ENCODE peak calls at places on chromosome 2, in ten cellular contexts. Y is non-pigmented ciliary epithelial cell; J is T follicular helper cell; E is adrenal gland; Z is AG09309; U is progenitor cell of endocrine pancreas; A is HCEC 1CT; K is HCT116; P is tibial artery; M is stimulated activated CD4-positive, alpha-beta T cell treated with anti-CD3 and anti-CD28 coated beads, Interleukin-1b, Interleukin-23, amount 100 ng/mL, for 24 hours. T is an unnamed sample.

GRCh38 chr2:130264046-130264445 is 65.8 kb upstream of the TUBA3E start:
- DNase-seq in Y (no peak), J (no peak), E (no peak), Z (no peak), U (no peak), A (no peak), K (no peak), P (no peak), M (no peak), T (no peak)

GRCh38 chr2:108200569-108200968 is 39.2 kb upstream of the SULT1C3 start:
- DNase-seq in Y (no peak), J (no peak), E (no peak), Z (no peak), U (no peak), A (no peak), K (no peak), P (no peak), M (no peak), T (no peak)

GRCh38 chr2:53473236-53473635 is 294.4 kb upstream of the CHAC2 start:
- DNase-seq in Y (no peak), J (no peak), E (peak), Z (no peak), U (no peak), A (peak), K (no peak), P (no peak), M (no peak), T (peak)

GRCh38 chr2:11692966-11693521 is 23.0 kb upstream of the NTSR2 start:
- DNase-seq in Y (no peak), J (peak), E (peak), Z (no peak), U (peak), A (peak), K (peak), P (peak), M (peak), T (peak)

GRCh38 chr2:212815453-212815852 is 276.9 kb upstream of the ERBB4 start:
- DNase-seq in Y (no peak), J (no peak), E (no peak), Z (no peak), U (no peak), A (no peak), K (no peak), P (no peak), M (no peak), T (no peak)

GRCh38 chr2:1891147-1891546 is 146.8 kb upstream of the PXDN start:
- DNase-seq in Y (no peak), J (no peak), E (no peak), Z (no peak), U (no peak), A (no peak), K (no peak), P (no peak), M (no peak), T (no peak)

GRCh38 chr2:45008296-45009129 is 739 bp downstream of the SIX2 start:
- DNase-seq in Y (no peak), J (no peak), E (peak), Z (no peak), U (no peak), A (no peak), K (no peak), P (no peak), M (no peak), T (no peak)

GRCh38 chr2:216590780-216591179 is 42.4 kb upstream of the IGFBP2 start:
- DNase-seq in Y (no peak), J (no peak), E (peak), Z (no peak), U (no peak), A (peak), K (no peak), P (no peak), M (no peak), T (no peak)

GRCh38 chr2:240397924-240398611 is 37.4 kb upstream of the GPC1 start:
- DNase-seq in Y (no peak), J (no peak), E (no peak), Z (no peak), U (no peak), A (no peak), K (no peak), P (peak), M (no peak), T (no peak)

GRCh38 chr2:38875576-38876367 is at the start of the genes DHX57 and MORN2:
- DNase-seq in Y (peak), J (peak), E (peak), Z (peak), U (peak), A (peak), K (peak), P (peak), M (peak), T (peak)

GRCh38 chr2:65456074-65456473 is 23.7 kb upstream of the SPRED2 start:
- DNase-seq in Y (peak), J (no peak), E (no peak), Z (no peak), U (no peak), A (peak), K (no peak), P (no peak), M (no peak), T (no peak)

GRCh38 chr2:43270930-43271615 is 44.7 kb upstream of the ZFP36L2 start:
- DNase-seq in Y (no peak), J (no peak), E (no peak), Z (no peak), U (no peak), A (no peak), K (no peak), P (no peak), M (no peak), T (no peak)

GRCh38 chr2:65085148-65085547 is 28.9 kb downstream of the CEP68 start:
- DNase-seq in Y (no peak), J (no peak), E (no peak), Z (no peak), U (no peak), A (no peak), K (no peak), P (no peak), M (no peak), T (no peak)

GRCh38 chr2:112881217-112882000 is 29.6 kb upstream of the IL37 start:
- DNase-seq in Y (peak), J (no peak), E (peak), Z (peak), U (no peak), A (peak), K (peak), P (no peak), M (no peak), T (no peak)

GRCh38 chr2:240759454-240759853 is 60.6 kb downstream of the KIF1A start:
- DNase-seq in Y (no peak), J (no peak), E (no peak), Z (no peak), U (no peak), A (no peak), K (peak), P (no peak), M (no peak), T (no peak)

GRCh38 chr2:206353685-206354084 is 79.2 kb downstream of the ZDBF2 start:
- DNase-seq in Y (no peak), J (no peak), E (no peak), Z (no peak), U (no peak), A (peak), K (peak), P (no peak), M (no peak), T (no peak)

GRCh38 chr2:172434821-172435607 is 7.6 kb downstream of the ITGA6 start:
- DNase-seq in Y (no peak), J (peak), E (no peak), Z (no peak), U (no peak), A (no peak), K (no peak), P (no peak), M (no peak), T (no peak)

GRCh38 chr2:155215037-155215707 is 516.7 kb downstream of the KCNJ3 start:
- DNase-seq in Y (no peak), J (no peak), E (no peak), Z (no peak), U (no peak), A (no peak), K (no peak), P (no peak), M (no peak), T (no peak)

GRCh38 chr2:148882051-148882450 is 7.0 kb downstream of the KIF5C start:
- DNase-seq in Y (no peak), J (no peak), E (peak), Z (no peak), U (no peak), A (no peak), K (no peak), P (no peak), M (no peak), T (no peak)

GRCh38 chr2:217625475-217626245 is 377.1 kb downstream of the TNS1 start:
- DNase-seq in Y (no peak), J (no peak), E (peak), Z (peak), U (no peak), A (no peak), K (no peak), P (no peak), M (no peak), T (no peak)

GRCh38 chr2:13698847-13699246 is 933.7 kb upstream of the LRATD1 start:
- DNase-seq in Y (no peak), J (no peak), E (no peak), Z (no peak), U (no peak), A (no peak), K (no peak), P (no peak), M (no peak), T (no peak)

GRCh38 chr2:240946046-240946445 is 39.9 kb downstream of the CROCC2 start:
- DNase-seq in Y (no peak), J (no peak), E (no peak), Z (no peak), U (no peak), A (no peak), K (no peak), P (peak), M (no peak), T (no peak)

GRCh38 chr2:55888941-55889340 is 34.6 kb downstream of the EFEMP1 start:
- DNase-seq in Y (no peak), J (no peak), E (no peak), Z (no peak), U (no peak), A (peak), K (no peak), P (peak), M (no peak), T (no peak)

GRCh38 chr2:46568212-46569009 is 89.0 kb downstream of the TMEM247 start:
- DNase-seq in Y (no peak), J (no peak), E (no peak), Z (no peak), U (no peak), A (no peak), K (no peak), P (no peak), M (no peak), T (no peak)

GRCh38 chr2:26621469-26622199 is 19.5 kb downstream of the CIB4 start:
- DNase-seq in Y (no peak), J (no peak), E (no peak), Z (no peak), U (no peak), A (peak), K (no peak), P (no peak), M (no peak), T (no peak)

GRCh38 chr2:120737802-120738516 is 2.3 kb downstream of the GLI2 start:
- DNase-seq in Y (no peak), J (no peak), E (no peak), Z (no peak), U (peak), A (peak), K (no peak), P (no peak), M (no peak), T (no peak)

GRCh38 chr2:13819896-13820295 is 812.6 kb upstream of the LRATD1 start:
- DNase-seq in Y (no peak), J (no peak), E (no peak), Z (no peak), U (no peak), A (no peak), K (no peak), P (no peak), M (no peak), T (no peak)

GRCh38 chr2:84792856-84793522 is 87.9 kb downstream of the TRABD2A start:
- DNase-seq in Y (no peak), J (no peak), E (no peak), Z (no peak), U (no peak), A (peak), K (no peak), P (no peak), M (no peak), T (no peak)

GRCh38 chr2:167504695-167505094 is 616.4 kb downstream of the XIRP2 start:
- DNase-seq in Y (no peak), J (no peak), E (no peak), Z (no peak), U (no peak), A (no peak), K (no peak), P (no peak), M (no peak), T (no peak)

GRCh38 chr2:30708491-30709290 is 98.6 kb downstream of the CAPN13 start:
- DNase-seq in Y (no peak), J (no peak), E (no peak), Z (no peak), U (no peak), A (peak), K (no peak), P (no peak), M (no peak), T (no peak)

GRCh38 chr2:181570833-181571661 is 85.9 kb downstream of the CERKL start:
- DNase-seq in Y (no peak), J (no peak), E (no peak), Z (no peak), U (no peak), A (peak), K (no peak), P (no peak), M (no peak), T (no peak)

GRCh38 chr2:43129676-43130547 is 96.5 kb downstream of the ZFP36L2 start:
- DNase-seq in Y (no peak), J (no peak), E (peak), Z (no peak), U (no peak), A (no peak), K (no peak), P (peak), M (no peak), T (no peak)

GRCh38 chr2:127072970-127073369 is 34.0 kb downstream of the BIN1 start:
- DNase-seq in Y (no peak), J (no peak), E (no peak), Z (no peak), U (no peak), A (no peak), K (no peak), P (no peak), M (no peak), T (no peak)

GRCh38 chr2:135125940-135126339 is 73.8 kb downstream of the RAB3GAP1 start:
- DNase-seq in Y (no peak), J (no peak), E (no peak), Z (no peak), U (no peak), A (no peak), K (no peak), P (no peak), M (no peak), T (no peak)

T was measured in NCI-H1930.